ENCODE peak calls at places on chromosomes 4 and X, in four cellular contexts. One of them, this sample, is unnamed.

GRCh38 chr4:61443813-61444510 is 243.8 kb downstream of the ADGRL3 start:
- DNase-seq in HCT116: no peak
- DNase-seq in transverse colon: no peak
- DNase-seq in breast epithelium: no peak
- DNase-seq in this sample: no peak

GRCh38 chr4:102326951-102327350 is 18.3 kb downstream of the SLC39A8 start:
- DNase-seq in HCT116: no peak
- DNase-seq in transverse colon: no peak
- DNase-seq in breast epithelium: no peak
- DNase-seq in this sample: no peak

GRCh38 chrX:7412840-7413239 is 264.9 kb upstream of the PUDP start:
- DNase-seq in HCT116: no peak
- DNase-seq in transverse colon: no peak
- DNase-seq in breast epithelium: no peak
- DNase-seq in this sample: no peak

GRCh38 chr4:164536829-164537228 is 217.1 kb upstream of the SMIM31 start:
- DNase-seq in HCT116: peak; percentile 48
- DNase-seq in transverse colon: no peak
- DNase-seq in breast epithelium: no peak
- DNase-seq in this sample: peak; percentile 84

GRCh38 chrX:122113376-122113775 is 1066.0 kb downstream of the GLUD2 start:
- DNase-seq in HCT116: no peak
- DNase-seq in transverse colon: no peak
- DNase-seq in breast epithelium: no peak
- DNase-seq in this sample: no peak

GRCh38 chrX:109709129-109709631 is 23.9 kb downstream of the ACSL4 start:
- DNase-seq in HCT116: peak; percentile 19
- DNase-seq in transverse colon: no peak
- DNase-seq in breast epithelium: no peak
- DNase-seq in this sample: no peak

GRCh38 chr4:188400456-188400855 is 261.2 kb downstream of the TRIML1 start:
- DNase-seq in HCT116: no peak
- DNase-seq in transverse colon: no peak
- DNase-seq in breast epithelium: no peak
- DNase-seq in this sample: no peak

GRCh38 chr4:119040711-119041185 is 94.9 kb upstream of the MYOZ2 start:
- DNase-seq in HCT116: no peak
- DNase-seq in transverse colon: no peak
- DNase-seq in breast epithelium: no peak
- DNase-seq in this sample: no peak

GRCh38 chrX:14920196-14920595 is 47.0 kb downstream of the MOSPD2 start:
- DNase-seq in HCT116: no peak
- DNase-seq in transverse colon: no peak
- DNase-seq in breast epithelium: no peak
- DNase-seq in this sample: no peak

GRCh38 chr4:6881908-6882307 is 27.7 kb upstream of the TBC1D14 start:
- DNase-seq in HCT116: no peak
- DNase-seq in transverse colon: no peak
- DNase-seq in breast epithelium: no peak
- DNase-seq in this sample: no peak

GRCh38 chr4:140237616-140238352 is 83.8 kb upstream of the MAML3 start:
- DNase-seq in HCT116: no peak
- DNase-seq in transverse colon: peak; percentile 71
- DNase-seq in breast epithelium: peak; percentile 54
- DNase-seq in this sample: peak; percentile 50

GRCh38 chrX:115968436-115969252 is 201.9 kb upstream of the AGTR2 start:
- DNase-seq in HCT116: peak; percentile 63
- DNase-seq in transverse colon: peak; percentile 58
- DNase-seq in breast epithelium: no peak
- DNase-seq in this sample: peak; percentile 19

GRCh38 chr4:55947254-55947882 is 1.4 kb upstream of the CEP135 start:
- DNase-seq in HCT116: no peak
- DNase-seq in transverse colon: peak; percentile 13
- DNase-seq in breast epithelium: no peak
- DNase-seq in this sample: no peak

GRCh38 chrX:13377537-13377936 is 57.7 kb upstream of the ATXN3L start:
- DNase-seq in HCT116: no peak
- DNase-seq in transverse colon: no peak
- DNase-seq in breast epithelium: no peak
- DNase-seq in this sample: no peak

GRCh38 chrX:48854898-48855297 is 19.5 kb upstream of the PCSK1N start:
- DNase-seq in HCT116: peak; percentile 3
- DNase-seq in transverse colon: no peak
- DNase-seq in breast epithelium: no peak
- DNase-seq in this sample: no peak

GRCh38 chr4:122728781-122729330 is 3.6 kb upstream of the BBS12 start:
- DNase-seq in HCT116: no peak
- DNase-seq in transverse colon: no peak
- DNase-seq in breast epithelium: no peak
- DNase-seq in this sample: no peak

GRCh38 chr4:184440593-184441358 is 33.6 kb downstream of the IRF2 start:
- DNase-seq in HCT116: no peak
- DNase-seq in transverse colon: no peak
- DNase-seq in breast epithelium: no peak
- DNase-seq in this sample: no peak

GRCh38 chr4:184441461-184442392 is 32.6 kb downstream of the IRF2 start:
- DNase-seq in HCT116: no peak
- DNase-seq in transverse colon: no peak
- DNase-seq in breast epithelium: no peak
- DNase-seq in this sample: no peak

GRCh38 chr4:184439386-184439785 is 35.0 kb downstream of the IRF2 start:
- DNase-seq in HCT116: no peak
- DNase-seq in transverse colon: no peak
- DNase-seq in breast epithelium: no peak
- DNase-seq in this sample: no peak

GRCh38 chr4:184437988-184438774 is 36.2 kb downstream of the IRF2 start:
- DNase-seq in HCT116: no peak
- DNase-seq in transverse colon: no peak
- DNase-seq in breast epithelium: no peak
- DNase-seq in this sample: no peak

DNA sequence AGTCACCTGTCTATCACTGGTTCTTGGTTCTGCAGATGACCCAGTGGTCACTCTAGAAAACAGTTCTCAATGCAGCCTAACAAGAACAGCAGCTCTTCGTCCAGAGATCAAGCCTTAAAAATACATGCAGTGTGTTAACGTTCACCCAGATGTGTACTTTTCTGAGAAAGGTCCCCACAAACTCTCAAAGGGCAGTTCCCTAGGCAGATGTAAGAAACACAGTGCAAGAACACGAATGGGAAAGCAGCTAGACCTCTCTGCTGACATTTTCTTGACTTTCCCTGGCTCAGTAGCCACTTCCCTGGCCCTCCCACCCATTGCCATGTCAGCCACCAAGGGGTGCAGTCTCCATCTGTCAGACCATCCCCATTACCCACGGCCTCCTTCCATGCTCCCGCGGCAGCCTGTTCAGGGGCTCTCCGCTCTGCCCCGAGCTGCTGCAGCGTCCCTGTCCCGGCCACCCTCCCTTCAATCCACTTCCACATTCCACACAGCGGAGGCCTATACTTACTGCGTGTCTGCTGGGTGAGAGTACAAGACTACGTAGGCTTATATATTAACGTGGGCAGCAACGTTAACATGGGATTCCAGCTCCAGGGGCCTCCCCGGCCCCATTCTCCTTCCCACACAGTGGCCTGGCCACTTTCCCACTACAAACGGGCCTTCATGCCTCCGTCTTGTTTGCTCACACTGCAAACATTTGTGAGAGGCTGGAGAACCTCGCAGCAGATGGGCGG is 34.3 kb downstream of the IRF2 start:
- DNase-seq in HCT116: no peak
- DNase-seq in transverse colon: no peak
- DNase-seq in breast epithelium: no peak
- DNase-seq in this sample: peak; percentile 39
- TF ChIP-seq POLR2AphosphoS5 in HCT116: no peak
- TF ChIP-seq POLR2AphosphoS5 in transverse colon: no peak
- TF ChIP-seq POLR2AphosphoS5 in breast epithelium: no peak
- TF ChIP-seq POLR2AphosphoS5 in this sample: peak; percentile 18

GRCh38 chrX:131812847-131813825 is 210.0 kb upstream of the STK26 start:
- DNase-seq in HCT116: no peak
- DNase-seq in transverse colon: peak; percentile 82
- DNase-seq in breast epithelium: peak; percentile 53
- DNase-seq in this sample: no peak
- TF ChIP-seq CTCF in HCT116: no peak
- TF ChIP-seq CTCF in transverse colon: no peak
- TF ChIP-seq CTCF in breast epithelium: peak; percentile 41
- TF ChIP-seq CTCF in this sample: no peak

DNA sequence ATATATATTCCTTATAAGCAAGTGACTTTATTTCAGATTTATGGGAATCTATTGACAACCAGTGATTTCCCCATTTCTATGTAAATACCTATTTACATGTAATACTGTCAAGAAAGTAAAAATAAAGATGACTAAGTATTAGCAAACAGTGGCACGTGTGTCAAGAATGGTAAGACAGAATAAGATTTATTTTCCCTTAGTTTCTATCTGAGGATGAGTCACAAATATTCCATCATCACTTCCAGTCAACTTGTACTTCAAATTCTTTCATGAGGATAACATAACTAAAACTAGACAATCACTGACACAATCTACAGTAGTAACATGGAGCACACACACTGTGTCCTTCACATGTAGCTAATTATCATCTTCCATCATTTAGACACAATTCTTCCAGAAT is 625.3 kb upstream of the PCDH7 start:
- DNase-seq in HCT116: no peak
- DNase-seq in transverse colon: no peak
- DNase-seq in breast epithelium: no peak
- DNase-seq in this sample: no peak
- TF ChIP-seq POLR2A in HCT116: no peak
- TF ChIP-seq POLR2A in transverse colon: no peak
- TF ChIP-seq POLR2A in breast epithelium: no peak
- TF ChIP-seq POLR2A in this sample: no peak

GRCh38 chr4:173169428-173170209 is 1.0 kb downstream of the GALNT7 start:
- DNase-seq in HCT116: no peak
- DNase-seq in transverse colon: peak; percentile 62
- DNase-seq in breast epithelium: peak; percentile 54
- DNase-seq in this sample: peak; percentile 28
- TF ChIP-seq POLR2AphosphoS5 in HCT116: no peak
- TF ChIP-seq POLR2AphosphoS5 in transverse colon: no peak
- TF ChIP-seq POLR2AphosphoS5 in breast epithelium: no peak
- TF ChIP-seq POLR2AphosphoS5 in this sample: no peak

DNA sequence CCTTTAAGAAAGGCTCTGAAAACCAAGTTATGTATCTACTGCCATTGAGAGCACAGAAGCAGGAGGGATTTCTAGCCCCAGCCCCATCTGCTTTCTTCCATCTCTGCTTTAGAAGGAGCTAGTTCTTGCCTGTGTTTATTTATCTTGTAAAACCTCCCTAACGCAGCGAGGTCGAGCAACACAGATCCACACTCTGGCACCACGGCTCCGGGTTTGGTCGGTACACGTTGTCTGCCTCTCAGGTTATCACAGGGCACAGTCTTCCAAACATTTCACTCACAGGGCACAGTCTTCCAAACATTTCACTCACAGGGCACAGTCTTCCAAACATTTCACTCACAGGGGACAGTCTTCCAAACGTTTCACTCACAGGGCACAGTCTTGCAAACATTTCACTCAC is 69.7 kb upstream of the TLR3 start:
- DNase-seq in HCT116: no peak
- DNase-seq in transverse colon: no peak
- DNase-seq in breast epithelium: no peak
- DNase-seq in this sample: peak; percentile 39
- TF ChIP-seq CTCF in HCT116: no peak
- TF ChIP-seq CTCF in transverse colon: no peak
- TF ChIP-seq CTCF in breast epithelium: no peak
- TF ChIP-seq CTCF in this sample: no peak

GRCh38 chr4:169252339-169253086 is 18.2 kb downstream of the SH3RF1 start:
- DNase-seq in HCT116: no peak
- DNase-seq in transverse colon: no peak
- DNase-seq in breast epithelium: no peak
- DNase-seq in this sample: no peak

GRCh38 chr4:169253904-169254303 is 16.9 kb downstream of the SH3RF1 start:
- DNase-seq in HCT116: no peak
- DNase-seq in transverse colon: no peak
- DNase-seq in breast epithelium: no peak
- DNase-seq in this sample: no peak

GRCh38 chr4:169256101-169256612 is 14.6 kb downstream of the SH3RF1 start:
- DNase-seq in HCT116: no peak
- DNase-seq in transverse colon: no peak
- DNase-seq in breast epithelium: no peak
- DNase-seq in this sample: no peak

GRCh38 chr4:169253087-169253675 is 17.6 kb downstream of the SH3RF1 start:
- DNase-seq in HCT116: no peak
- DNase-seq in transverse colon: no peak
- DNase-seq in breast epithelium: no peak
- DNase-seq in this sample: no peak

DNA sequence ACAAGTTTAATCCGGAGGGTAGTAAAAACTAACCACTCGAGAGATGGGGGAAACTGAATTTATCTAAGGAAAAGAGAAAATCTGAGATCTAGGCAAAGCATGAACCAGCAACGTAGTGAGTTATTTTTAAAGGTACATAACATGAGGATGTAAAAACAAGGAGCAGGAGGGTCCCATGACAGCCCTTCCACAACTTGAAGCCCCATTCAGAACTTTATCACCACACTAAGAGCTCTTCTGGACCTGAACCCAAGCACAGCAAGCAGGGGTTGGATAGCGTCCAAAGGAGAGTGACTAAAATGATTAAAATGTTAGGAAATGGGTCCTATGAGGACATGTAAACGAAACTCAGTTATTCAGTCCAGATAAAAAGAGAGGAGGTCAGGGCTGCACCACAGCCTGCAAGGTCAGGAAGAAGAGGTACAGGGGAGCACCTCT is 16.2 kb downstream of the SH3RF1 start:
- DNase-seq in HCT116: peak; percentile 62
- DNase-seq in transverse colon: no peak
- DNase-seq in breast epithelium: no peak
- DNase-seq in this sample: no peak
- TF ChIP-seq POLR2A in HCT116: no peak
- TF ChIP-seq POLR2A in transverse colon: no peak
- TF ChIP-seq POLR2A in breast epithelium: no peak
- TF ChIP-seq POLR2A in this sample: no peak